ENCODE peak calls at places on chromosomes 5 and 9, in six cellular contexts. C is NB4; N is AML-193; T is SK-N-SH; Y is activated T-helper 1 cell treated with anti-CD3 and anti-CD28 coated beads, Interleukin-12 subunit alpha, Interleukin-12 subunit beta, Interleukin-2, Interleukin-4 antibody, amounts not matched to agents 30 ng/mL and 10 ng/mL and 1 ng/mL, durations not matched to agents 14 hours and 24 hours and 36 hours; S is sigmoid colon. O is an unnamed sample.

GRCh38 chr5:180811623-180812119 is 9.1 kb upstream of the MGAT1 start:
- DNase-seq in S (peak; percentile 66), N (no peak), T (no peak), C (no peak), Y (no peak), O (no peak)

GRCh38 chr5:134517553-134517952 is 7.9 kb upstream of the JADE2 start:
- DNase-seq in S (no peak), Y (no peak), T (no peak), N (no peak), C (no peak), O (no peak)

GRCh38 chr5:87627360-87627759 is 214.6 kb upstream of the CCNH start:
- DNase-seq in S (no peak), T (peak; percentile 42), Y (no peak), C (no peak), N (no peak), O (no peak)

GRCh38 chr5:56158331-56158960 is 74.7 kb downstream of the ANKRD55 start:
- DNase-seq in T (no peak), N (no peak), Y (no peak), C (no peak), S (no peak), O (no peak)

GRCh38 chr5:180976518-180976917 is 12.1 kb upstream of the BTNL3 start:
- DNase-seq in N (no peak), Y (no peak), T (no peak), S (no peak), C (no peak), O (peak; percentile 26)

GRCh38 chr9:27117489-27118135 is 8.6 kb downstream of the TEK start:
- DNase-seq in C (no peak), T (no peak), N (no peak), Y (no peak), S (peak; percentile 70), O (no peak)

GRCh38 chr9:7336356-7337075 is 463.1 kb downstream of the DMAC1 start:
- DNase-seq in T (no peak), Y (no peak), N (no peak), C (no peak), S (no peak), O (peak; percentile 6)

GRCh38 chr9:94159069-94159915 is 75.0 kb downstream of the PTPDC1 start:
- DNase-seq in S (no peak), C (no peak), T (peak; percentile 48), Y (no peak), N (no peak), O (no peak)

O was measured in KBM-7.